ENCODE peak calls at places on chromosomes 13 and 19, in six cellular contexts. S, Y, C, E, N and V are unnamed samples.

GRCh38 chr13:99275093-99275469 is 16.9 kb upstream of the GPR18 start:
- DNase-seq in Y (no peak), N (no peak), C (no peak), S (no peak), E (no peak), V (no peak)

GRCh38 chr13:100668408-100668807 is 6.2 kb downstream of the TMTC4 start:
- DNase-seq in C (no peak), E (no peak), S (no peak), N (no peak), Y (no peak), V (no peak)

GRCh38 chr13:82597737-82598136 is 1284.5 kb downstream of the SLITRK1 start:
- DNase-seq in C (no peak), E (no peak), S (no peak), Y (no peak), N (no peak), V (no peak)

GRCh38 chr13:82675024-82675423 is 1207.2 kb downstream of the SLITRK1 start:
- DNase-seq in S (no peak), E (no peak), C (no peak), N (no peak), Y (no peak), V (no peak)

GRCh38 chr13:99356216-99357089 is 49.3 kb upstream of the GPR183 start:
- DNase-seq in E (no peak), Y (peak; percentile 45), C (no peak), N (no peak), S (no peak), V (no peak)

GRCh38 chr19:33905937-33906577 is 109.4 kb downstream of the KCTD15 start:
- DNase-seq in N (peak; percentile 76), E (peak; percentile 86), Y (peak; percentile 85), C (peak; percentile 73), S (no peak), V (no peak)

GRCh38 chr13:46361535-46361934 is 25.5 kb downstream of the RUBCNL start:
- DNase-seq in Y (no peak), C (no peak), N (no peak), E (no peak), S (no peak), V (no peak)

GRCh38 chr13:30049692-30050091 is 199.3 kb upstream of the UBL3 start:
- DNase-seq in C (peak; percentile 24), E (no peak), S (no peak), Y (no peak), N (no peak), V (no peak)

GRCh38 chr19:49555600-49556411 is 24.6 kb downstream of the NOSIP start:
- DNase-seq in S (no peak), N (no peak), Y (peak; percentile 84), E (peak; percentile 39), C (no peak), V (no peak)

GRCh38 chr13:48068036-48068435 is 26.9 kb downstream of the MED4 start:
- DNase-seq in S (no peak), E (no peak), Y (no peak), C (no peak), N (no peak), V (no peak)

DNA sequence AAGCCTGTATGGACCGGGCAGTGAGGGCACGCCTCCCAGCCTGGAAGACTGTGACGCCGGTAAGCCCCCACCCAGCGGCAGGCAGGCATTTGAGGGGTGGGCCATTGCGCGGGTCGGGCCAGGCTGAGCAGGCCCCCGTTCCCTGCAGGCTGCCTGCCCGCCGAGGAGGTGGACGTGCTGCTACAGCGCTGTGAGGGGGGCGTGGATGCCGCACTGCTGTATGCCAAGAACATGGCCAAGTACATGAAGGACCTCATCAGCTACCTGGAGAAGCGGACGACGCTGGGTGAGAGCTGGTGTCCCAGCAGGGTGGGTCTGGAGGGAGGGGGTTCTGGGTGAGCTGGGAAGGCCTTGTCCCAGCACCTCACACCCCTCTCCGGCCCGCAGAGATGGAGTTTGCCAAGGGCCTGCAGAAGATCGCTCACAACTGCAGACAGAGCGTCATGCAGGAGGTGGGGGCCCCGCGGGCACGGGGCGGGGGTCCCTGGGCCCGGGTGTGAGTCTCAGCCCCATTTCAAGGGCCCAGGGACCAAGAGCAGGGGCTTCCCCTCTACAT is 7.1 kb downstream of the ARHGAP45 start:
- DNase-seq in S (no peak), C (no peak), N (no peak), Y (no peak), E (no peak), V (no peak)
- H3K27ac ChIP-seq in S (no peak overlapping the region), C (no peak overlapping the region), N (no peak overlapping the region), Y (peak overlapping the region; percentile 69), E (no peak overlapping the region), V (no peak overlapping the region)

GRCh38 chr13:95226051-95226450 is 75.2 kb downstream of the ABCC4 start:
- DNase-seq in N (no peak), Y (no peak), C (no peak), E (no peak), S (no peak), V (no peak)

GRCh38 chr13:95228130-95228529 is 73.1 kb downstream of the ABCC4 start:
- DNase-seq in E (no peak), N (no peak), C (no peak), S (no peak), Y (no peak), V (no peak)

GRCh38 chr13:95226932-95227718 is 74.1 kb downstream of the ABCC4 start:
- DNase-seq in Y (no peak), C (no peak), E (no peak), N (no peak), S (no peak), V (no peak)

GRCh38 chr13:95224064-95224463 is 77.2 kb downstream of the ABCC4 start:
- DNase-seq in E (no peak), N (no peak), S (no peak), C (no peak), Y (no peak), V (no peak)

DNA sequence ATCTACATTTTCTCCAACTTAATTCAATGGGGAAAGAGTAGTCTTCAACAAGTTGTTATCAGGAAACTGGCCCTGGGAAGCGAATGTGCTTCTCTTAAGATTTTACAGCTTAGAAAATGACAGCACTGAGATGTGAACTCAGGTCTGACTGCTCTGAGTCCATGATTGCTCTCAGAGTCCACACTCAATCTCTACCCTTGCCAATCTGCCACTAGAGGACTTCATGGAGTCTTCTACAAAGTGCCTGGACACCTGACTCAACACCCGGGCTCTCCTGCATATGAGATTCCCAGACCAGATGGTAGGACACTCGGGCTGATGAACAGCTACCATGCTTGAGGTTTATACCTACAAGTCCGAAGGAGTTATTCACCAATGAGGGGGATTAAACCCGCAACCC is 74.8 kb downstream of the ABCC4 start:
- DNase-seq in C (no peak), N (no peak), S (no peak), Y (no peak), E (no peak), V (no peak)
- H3K4me3 ChIP-seq in C (no peak overlapping the region), N (no peak overlapping the region), S (no peak overlapping the region), Y (no peak overlapping the region), E (no peak overlapping the region), V (no peak overlapping the region)

GRCh38 chr19:16737909-16738308 is 18.3 kb downstream of the NWD1 start:
- DNase-seq in C (no peak), N (no peak), Y (no peak), E (no peak), S (no peak), V (no peak)

GRCh38 chr19:16741084-16741483 is 21.4 kb downstream of the NWD1 start:
- DNase-seq in E (no peak), S (no peak), N (no peak), C (no peak), Y (no peak), V (no peak)

GRCh38 chr19:16739546-16739945 is 19.9 kb downstream of the NWD1 start:
- DNase-seq in S (no peak), N (no peak), E (no peak), Y (no peak), C (no peak), V (no peak)

GRCh38 chr19:16736709-16737108 is 17.1 kb downstream of the NWD1 start:
- DNase-seq in Y (no peak), S (no peak), N (no peak), C (no peak), E (no peak), V (no peak)
- TF ChIP-seq CTCF in Y (no peak), S (no peak), N (no peak), C (no peak), E (no peak), V (no peak)

GRCh38 chr13:105914637-105915036 is 620.8 kb downstream of the EFNB2 start:
- DNase-seq in C (no peak), E (no peak), S (no peak), N (no peak), Y (no peak), V (no peak)

GRCh38 chr13:105915451-105915850 is 620.0 kb downstream of the EFNB2 start:
- DNase-seq in S (no peak), C (no peak), Y (no peak), E (no peak), N (no peak), V (no peak)

GRCh38 chr13:105921711-105922110 is 613.8 kb downstream of the EFNB2 start:
- DNase-seq in N (no peak), C (no peak), E (no peak), Y (peak; percentile 48), S (no peak), V (no peak)

GRCh38 chr13:105920375-105920774 is 615.1 kb downstream of the EFNB2 start:
- DNase-seq in E (no peak), S (no peak), Y (peak; percentile 21), N (no peak), C (no peak), V (no peak)

GRCh38 chr13:105918842-105919741 is 616.4 kb downstream of the EFNB2 start:
- DNase-seq in N (no peak), Y (peak; percentile 80), E (no peak), S (no peak), C (no peak), V (no peak)
- H3K27ac ChIP-seq in N (no peak overlapping the region), Y (peak overlapping the region; percentile 82), E (no peak overlapping the region), S (no peak overlapping the region), C (no peak overlapping the region), V (no peak overlapping the region)